ENCODE peak calls at places on chromosomes 6 and 20, in eight cellular contexts. F, V, I, S, X, Y, H and C are unnamed samples. For H3K4me1, the result is how much of the 10 kb centered on the place peaks cover.

GRCh38 chr6:51289041-51289440 is 470.4 kb downstream of the TFAP2B start:
- DNase-seq in F (no peak), V (no peak), I (no peak), S (peak), X (no peak), Y (no peak), H (peak), C (no peak)

GRCh38 chr6:47335456-47335855 is 25.8 kb upstream of the TNFRSF21 start:
- DNase-seq in F (no peak), V (no peak), I (no peak), S (no peak), X (no peak), Y (no peak), H (no peak), C (no peak)

GRCh38 chr20:8020314-8021079 is 936 bp upstream of the TMX4 start:
- DNase-seq in F (peak), V (no peak), I (no peak), S (peak), X (no peak), Y (no peak), H (peak), C (peak)

GRCh38 chr6:30060634-30060981 is 457 bp upstream of the POLR1H start:
- DNase-seq in F (no peak), V (peak), I (peak), S (no peak), X (no peak), Y (peak), H (peak), C (peak)

GRCh38 chr6:129608886-129609540 is 101.0 kb downstream of the ARHGAP18 start:
- DNase-seq in F (no peak), V (no peak), I (no peak), S (no peak), X (no peak), Y (no peak), H (no peak), C (no peak)

GRCh38 chr6:138113588-138114210 is 6.5 kb upstream of the PERP start:
- DNase-seq in F (no peak), V (no peak), I (no peak), S (no peak), X (no peak), Y (no peak), H (no peak), C (no peak)

GRCh38 chr6:34143884-34144580 is 1.9 kb downstream of the GRM4 start:
- DNase-seq in F (peak), V (no peak), I (peak), S (no peak), X (peak), Y (peak), H (no peak), C (peak)

GRCh38 chr20:11792229-11792953 is 125.3 kb upstream of the BTBD3 start:
- DNase-seq in F (no peak), V (no peak), I (no peak), S (peak), X (no peak), Y (no peak), H (peak), C (no peak)

GRCh38 chr6:7087491-7087979 is 20.2 kb upstream of the RREB1 start:
- DNase-seq in F (peak), V (no peak), I (no peak), S (no peak), X (no peak), Y (no peak), H (no peak), C (no peak)

GRCh38 chr6:29499704-29500103 is 11.9 kb upstream of the MAS1L start:
- DNase-seq in F (no peak), V (no peak), I (no peak), S (no peak), X (no peak), Y (no peak), H (no peak), C (no peak)

GRCh38 chr20:57507477-57507876 is 17.5 kb downstream of the CTCFL start:
- DNase-seq in F (no peak), V (no peak), I (no peak), S (peak), X (no peak), Y (no peak), H (no peak), C (no peak)

GRCh38 chr20:19738936-19739335 is 19.1 kb upstream of the RIN2 start:
- DNase-seq in F (no peak), V (no peak), I (no peak), S (peak), X (no peak), Y (no peak), H (peak), C (no peak)

GRCh38 chr20:60049601-60050000 is 91.4 kb downstream of the CDH26 start:
- DNase-seq in F (no peak), V (no peak), I (no peak), S (peak), X (no peak), Y (no peak), H (peak), C (no peak)

GRCh38 chr6:108782231-108783041 is 65.8 kb upstream of the ARMC2 start:
- DNase-seq in F (peak), V (peak), I (peak), S (peak), X (peak), Y (peak), H (peak), C (peak)

GRCh38 chr6:18136260-18136659 is 13.8 kb upstream of the NHLRC1 start:
- DNase-seq in F (no peak), V (no peak), I (no peak), S (no peak), X (no peak), Y (no peak), H (no peak), C (no peak)

GRCh38 chr6:9593566-9593965 is 821.3 kb downstream of the TFAP2A start:
- DNase-seq in F (no peak), V (no peak), I (no peak), S (peak), X (no peak), Y (no peak), H (peak), C (no peak)

GRCh38 chr6:45566882-45567281 is 189.1 kb upstream of the SUPT3H start:
- DNase-seq in F (no peak), V (no peak), I (peak), S (peak), X (peak), Y (no peak), H (peak), C (no peak)

GRCh38 chr6:43831211-43831610 is 61.2 kb downstream of the VEGFA start:
- DNase-seq in F (no peak), V (no peak), I (peak), S (no peak), X (no peak), Y (no peak), H (no peak), C (no peak)

GRCh38 chr20:56766528-56766927 is 137.4 kb downstream of the TFAP2C start:
- DNase-seq in F (no peak), V (no peak), I (no peak), S (no peak), X (no peak), Y (no peak), H (no peak), C (no peak)

GRCh38 chr6:120274547-120274946 is 925.0 kb upstream of the MAN1A1 start:
- DNase-seq in F (no peak), V (no peak), I (no peak), S (no peak), X (no peak), Y (no peak), H (no peak), C (no peak)

GRCh38 chr6:21426841-21427490 is 166.6 kb upstream of the SOX4 start:
- DNase-seq in F (no peak), V (no peak), I (no peak), S (peak), X (no peak), Y (no peak), H (no peak), C (no peak)

GRCh38 chr20:49610701-49611538 is 43.0 kb upstream of the PTGIS start:
- DNase-seq in F (peak), V (peak), I (peak), S (peak), X (peak), Y (peak), H (peak), C (peak)

GRCh38 chr20:50367739-50368375 is 142.3 kb upstream of the PTPN1 start:
- DNase-seq in F (no peak), V (no peak), I (no peak), S (no peak), X (no peak), Y (no peak), H (no peak), C (no peak)

GRCh38 chr6:89830385-89830809 is 717 bp downstream of the CASP8AP2 start:
- DNase-seq in F (no peak), V (no peak), I (no peak), S (no peak), X (no peak), Y (no peak), H (no peak), C (no peak)

GRCh38 chr6:36715469-36715868 is 17.8 kb downstream of the RAB44 start:
- DNase-seq in F (no peak), V (no peak), I (no peak), S (no peak), X (no peak), Y (peak), H (no peak), C (no peak)
- H3K27ac ChIP-seq in F (no peak), V (no peak), I (no peak), S (no peak), X (no peak), Y (no peak), H (no peak), C (no peak)

GRCh38 chr6:25333471-25333870 is 54.3 kb downstream of the CARMIL1 start:
- DNase-seq in F (no peak), V (no peak), I (no peak), S (no peak), X (no peak), Y (no peak), H (no peak), C (no peak)
- H3K4me3 ChIP-seq in F (no peak), V (no peak), I (no peak), S (no peak), X (no peak), Y (no peak), H (no peak), C (no peak)

GRCh38 chr20:52779125-52779524 is 193.0 kb upstream of the TSHZ2 start:
- DNase-seq in F (no peak), V (no peak), I (no peak), S (no peak), X (no peak), Y (no peak), H (no peak), C (no peak)
- H3K4me1 ChIP-seq in F (under half), V (under half), I (under half), S (under half), X (under half), Y (under half), H (under half), C (under half)

DNA sequence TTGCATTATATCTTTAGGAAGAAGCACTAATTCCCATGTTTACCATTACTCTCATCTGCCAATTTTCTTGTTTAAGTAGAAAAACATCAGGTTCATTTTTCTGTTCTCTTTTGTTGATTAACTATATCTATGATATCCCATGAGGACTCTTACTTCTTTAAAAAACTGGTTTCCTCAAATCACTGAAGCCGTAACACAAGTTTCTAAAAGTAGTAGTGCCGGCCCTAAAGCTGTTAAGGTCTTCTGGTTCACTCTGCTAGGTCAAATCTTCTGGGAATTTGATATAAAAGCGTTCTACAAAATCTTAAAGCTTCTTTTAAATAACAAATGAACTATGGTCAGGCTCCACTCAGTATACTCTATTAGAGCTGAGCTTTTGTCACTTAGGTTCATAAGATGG is 20.3 kb downstream of the SMLR1 start:
- DNase-seq in F (no peak), V (no peak), I (no peak), S (no peak), X (no peak), Y (no peak), H (no peak), C (no peak)
- H3K27ac ChIP-seq in F (no peak), V (no peak), I (no peak), S (no peak), X (no peak), Y (no peak), H (no peak), C (no peak)

GRCh38 chr20:3671986-3672863 is 9.0 kb upstream of the GFRA4 start:
- DNase-seq in F (no peak), V (no peak), I (peak), S (no peak), X (no peak), Y (no peak), H (no peak), C (no peak)

GRCh38 chr20:3672864-3673550 is 8.8 kb downstream of the ADAM33 start:
- DNase-seq in F (no peak), V (no peak), I (peak), S (no peak), X (no peak), Y (no peak), H (no peak), C (no peak)

GRCh38 chr20:3670511-3670910 is 7.3 kb upstream of the GFRA4 start:
- DNase-seq in F (no peak), V (no peak), I (peak), S (peak), X (no peak), Y (no peak), H (no peak), C (no peak)

GRCh38 chr20:3669710-3670367 is 6.6 kb upstream of the GFRA4 start:
- DNase-seq in F (no peak), V (no peak), I (no peak), S (no peak), X (no peak), Y (no peak), H (no peak), C (no peak)

GRCh38 chr20:3670945-3671344 is 7.7 kb upstream of the GFRA4 start:
- DNase-seq in F (no peak), V (no peak), I (no peak), S (no peak), X (no peak), Y (no peak), H (no peak), C (no peak)
- H3K4me3 ChIP-seq in F (no peak), V (no peak), I (no peak), S (no peak), X (no peak), Y (no peak), H (no peak), C (no peak)

DNA sequence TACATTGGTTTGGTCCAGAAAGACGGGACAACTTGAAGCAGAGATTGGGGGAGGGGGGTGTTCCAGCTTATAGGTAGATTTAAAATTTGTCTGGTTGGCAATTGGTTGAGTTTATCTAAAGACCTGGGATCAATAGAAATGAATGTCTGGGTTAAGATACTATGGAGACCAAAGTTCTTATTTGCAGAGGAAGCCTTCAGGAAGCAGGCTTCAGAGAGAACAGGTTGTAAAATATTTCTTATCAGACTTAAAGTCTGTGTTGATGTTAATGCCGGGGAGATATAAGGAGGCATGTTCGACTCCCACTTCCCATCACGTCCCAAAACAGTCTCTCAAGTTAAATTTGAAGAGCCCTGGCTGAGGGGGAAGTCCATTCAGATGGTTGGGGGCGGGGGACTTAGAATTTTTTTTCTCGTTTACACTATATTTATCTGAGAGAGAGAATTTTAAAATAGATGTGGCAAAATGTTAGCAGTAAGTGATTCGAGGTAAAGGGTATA is 12.3 kb upstream of the BLCAP start:
- DNase-seq in F (no peak), V (no peak), I (no peak), S (no peak), X (no peak), Y (no peak), H (no peak), C (no peak)
- H3K4me1 ChIP-seq in F (under half), V (under half), I (under half), S (half or more), X (under half), Y (under half), H (under half), C (under half)

GRCh38 chr6:32244270-32244669 is 20.4 kb upstream of the NOTCH4 start:
- DNase-seq in F (no peak), V (no peak), I (no peak), S (no peak), X (no peak), Y (peak), H (no peak), C (no peak)
- H3K27ac ChIP-seq in F (no peak), V (no peak), I (no peak), S (no peak), X (no peak), Y (no peak), H (no peak), C (no peak)

GRCh38 chr6:37499433-37500293 is at the start of gene CCDC167:
- DNase-seq in F (peak), V (peak), I (peak), S (peak), X (peak), Y (peak), H (peak), C (peak)

GRCh38 chr6:37502703-37503485 is 3.2 kb upstream of the CCDC167 start:
- DNase-seq in F (peak), V (no peak), I (no peak), S (no peak), X (no peak), Y (no peak), H (no peak), C (peak)

GRCh38 chr6:37501632-37502466 is 2.2 kb upstream of the CCDC167 start:
- DNase-seq in F (peak), V (no peak), I (no peak), S (no peak), X (no peak), Y (no peak), H (no peak), C (no peak)

GRCh38 chr6:37496951-37497885 is 2.5 kb downstream of the CCDC167 start:
- DNase-seq in F (no peak), V (no peak), I (no peak), S (no peak), X (no peak), Y (no peak), H (no peak), C (no peak)

GRCh38 chr6:37500294-37500608 is 558 bp upstream of the CCDC167 start:
- DNase-seq in F (no peak), V (no peak), I (no peak), S (no peak), X (no peak), Y (no peak), H (no peak), C (no peak)
- H3K4me3 ChIP-seq in F (peak), V (peak), I (peak), S (peak), X (no peak), Y (peak), H (peak), C (peak)

DNA sequence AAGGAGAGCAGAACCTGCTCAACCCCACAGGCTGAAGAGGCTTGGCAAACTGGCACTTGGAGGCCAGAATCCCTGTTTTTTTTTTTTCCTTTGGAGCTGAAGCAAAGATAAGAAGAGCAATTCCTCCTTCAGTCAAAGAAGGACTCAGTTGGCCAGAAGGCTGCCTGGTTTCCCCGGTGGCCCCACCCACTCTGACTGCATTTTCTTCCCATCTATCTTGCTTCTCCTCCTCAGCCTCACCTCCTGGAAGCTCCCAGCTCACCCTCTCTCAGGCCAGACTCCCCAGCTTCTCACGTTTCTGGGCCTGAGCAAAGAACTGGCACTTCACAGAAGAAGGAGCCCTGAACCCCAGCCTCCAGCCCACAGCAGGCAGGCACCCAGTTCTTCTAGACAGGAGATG is 2.4 kb downstream of the LRFN2 start:
- DNase-seq in F (no peak), V (no peak), I (no peak), S (no peak), X (no peak), Y (no peak), H (no peak), C (no peak)
- H3K4me1 ChIP-seq in F (under half), V (under half), I (under half), S (under half), X (under half), Y (under half), H (under half), C (under half)